ENCODE peak calls at places on chromosomes 6 and 20, in seven cellular contexts. One of them, this sample, is unnamed.

GRCh38 chr6:90319979-90320667 is 23.5 kb upstream of the BACH2 start:
- DNase-seq in effector CD8-positive, alpha-beta T cell: no peak
- DNase-seq in H9: no peak
- DNase-seq in dorsolateral prefrontal cortex: no peak
- DNase-seq in stimulated activated CD8-positive, alpha-beta memory T cell treated with anti-CD3 and anti-CD28 coated beads, Interleukin-4, amount 100 ng/mL, for 24 hours: no peak
- DNase-seq in COLO829: no peak
- DNase-seq in naive B cell: no peak
- DNase-seq in this sample: no peak

GRCh38 chr20:50980071-50980681 is 21.6 kb downstream of the MOCS3 start:
- DNase-seq in H9: no peak
- DNase-seq in stimulated activated CD8-positive, alpha-beta memory T cell treated with anti-CD3 and anti-CD28 coated beads, Interleukin-4, amount 100 ng/mL, for 24 hours: no peak
- DNase-seq in effector CD8-positive, alpha-beta T cell: no peak
- DNase-seq in COLO829: peak
- DNase-seq in dorsolateral prefrontal cortex: no peak
- DNase-seq in naive B cell: no peak
- DNase-seq in this sample: no peak

GRCh38 chr20:10708342-10709185 is 34.8 kb upstream of the JAG1 start:
- DNase-seq in H9: no peak
- DNase-seq in COLO829: no peak
- DNase-seq in naive B cell: no peak
- DNase-seq in stimulated activated CD8-positive, alpha-beta memory T cell treated with anti-CD3 and anti-CD28 coated beads, Interleukin-4, amount 100 ng/mL, for 24 hours: no peak
- DNase-seq in effector CD8-positive, alpha-beta T cell: no peak
- DNase-seq in dorsolateral prefrontal cortex: no peak
- DNase-seq in this sample: no peak

GRCh38 chr20:33790571-33790970 is 20.6 kb upstream of the CHMP4B start:
- DNase-seq in H9: no peak
- DNase-seq in dorsolateral prefrontal cortex: peak
- DNase-seq in stimulated activated CD8-positive, alpha-beta memory T cell treated with anti-CD3 and anti-CD28 coated beads, Interleukin-4, amount 100 ng/mL, for 24 hours: no peak
- DNase-seq in effector CD8-positive, alpha-beta T cell: no peak
- DNase-seq in naive B cell: no peak
- DNase-seq in COLO829: no peak
- DNase-seq in this sample: no peak

GRCh38 chr6:95804847-95805541 is 210.8 kb upstream of the FUT9 start:
- DNase-seq in H9: no peak
- DNase-seq in dorsolateral prefrontal cortex: no peak
- DNase-seq in effector CD8-positive, alpha-beta T cell: no peak
- DNase-seq in stimulated activated CD8-positive, alpha-beta memory T cell treated with anti-CD3 and anti-CD28 coated beads, Interleukin-4, amount 100 ng/mL, for 24 hours: no peak
- DNase-seq in naive B cell: no peak
- DNase-seq in COLO829: no peak
- DNase-seq in this sample: no peak

GRCh38 chr20:13819885-13820645 is 35.2 kb downstream of the NDUFAF5 start:
- DNase-seq in H9: peak
- DNase-seq in dorsolateral prefrontal cortex: no peak
- DNase-seq in effector CD8-positive, alpha-beta T cell: no peak
- DNase-seq in COLO829: peak
- DNase-seq in stimulated activated CD8-positive, alpha-beta memory T cell treated with anti-CD3 and anti-CD28 coated beads, Interleukin-4, amount 100 ng/mL, for 24 hours: no peak
- DNase-seq in naive B cell: peak
- DNase-seq in this sample: peak

GRCh38 chr6:166007349-166008263 is 160.0 kb downstream of the TBXT start:
- DNase-seq in stimulated activated CD8-positive, alpha-beta memory T cell treated with anti-CD3 and anti-CD28 coated beads, Interleukin-4, amount 100 ng/mL, for 24 hours: no peak
- DNase-seq in naive B cell: no peak
- DNase-seq in COLO829: no peak
- DNase-seq in H9: no peak
- DNase-seq in effector CD8-positive, alpha-beta T cell: no peak
- DNase-seq in dorsolateral prefrontal cortex: no peak
- DNase-seq in this sample: no peak

GRCh38 chr6:3749991-3750323 is 1.6 kb downstream of the PXDC1 start:
- DNase-seq in stimulated activated CD8-positive, alpha-beta memory T cell treated with anti-CD3 and anti-CD28 coated beads, Interleukin-4, amount 100 ng/mL, for 24 hours: no peak
- DNase-seq in dorsolateral prefrontal cortex: no peak
- DNase-seq in H9: no peak
- DNase-seq in naive B cell: no peak
- DNase-seq in effector CD8-positive, alpha-beta T cell: no peak
- DNase-seq in COLO829: no peak
- DNase-seq in this sample: no peak

GRCh38 chr6:20313086-20313485 is 88.6 kb upstream of the E2F3 start:
- DNase-seq in effector CD8-positive, alpha-beta T cell: no peak
- DNase-seq in naive B cell: no peak
- DNase-seq in H9: no peak
- DNase-seq in dorsolateral prefrontal cortex: no peak
- DNase-seq in stimulated activated CD8-positive, alpha-beta memory T cell treated with anti-CD3 and anti-CD28 coated beads, Interleukin-4, amount 100 ng/mL, for 24 hours: no peak
- DNase-seq in COLO829: no peak
- DNase-seq in this sample: no peak

GRCh38 chr6:47780510-47781356 is 1.1 kb upstream of the OPN5 start:
- DNase-seq in H9: peak
- DNase-seq in dorsolateral prefrontal cortex: no peak
- DNase-seq in stimulated activated CD8-positive, alpha-beta memory T cell treated with anti-CD3 and anti-CD28 coated beads, Interleukin-4, amount 100 ng/mL, for 24 hours: no peak
- DNase-seq in COLO829: peak
- DNase-seq in naive B cell: peak
- DNase-seq in effector CD8-positive, alpha-beta T cell: no peak
- DNase-seq in this sample: peak

GRCh38 chr6:52904562-52905279 is 4.8 kb downstream of the GSTA3 start:
- DNase-seq in H9: peak
- DNase-seq in effector CD8-positive, alpha-beta T cell: no peak
- DNase-seq in dorsolateral prefrontal cortex: no peak
- DNase-seq in COLO829: peak
- DNase-seq in naive B cell: no peak
- DNase-seq in stimulated activated CD8-positive, alpha-beta memory T cell treated with anti-CD3 and anti-CD28 coated beads, Interleukin-4, amount 100 ng/mL, for 24 hours: no peak
- DNase-seq in this sample: peak

This sample was measured in Karpas-422.